ENCODE peak calls at places on chromosomes 5 and 9, in seven cellular contexts. One of them, this sample, is unnamed.

GRCh38 chr5:28286566-28286965 is 1248.2 kb upstream of the CDH9 start:
- DNase-seq in AG10803: no peak
- DNase-seq in heart right ventricle: no peak
- DNase-seq in GM06990: no peak
- DNase-seq in Peyer's patch: no peak
- DNase-seq in MCF 10A: no peak
- DNase-seq in mammary epithelial cell: no peak
- DNase-seq in this sample: no peak

GRCh38 chr5:150779397-150780179 is 1.0 kb downstream of the SMIM3 start:
- DNase-seq in GM06990: peak
- DNase-seq in AG10803: peak
- DNase-seq in MCF 10A: peak
- DNase-seq in Peyer's patch: no peak
- DNase-seq in heart right ventricle: no peak
- DNase-seq in mammary epithelial cell: peak
- DNase-seq in this sample: no peak

GRCh38 chr9:106969696-106970095 is 106.7 kb downstream of the ZNF462 start:
- DNase-seq in MCF 10A: no peak
- DNase-seq in mammary epithelial cell: no peak
- DNase-seq in Peyer's patch: no peak
- DNase-seq in GM06990: no peak
- DNase-seq in heart right ventricle: no peak
- DNase-seq in AG10803: no peak
- DNase-seq in this sample: no peak

GRCh38 chr5:172414618-172415599 is 39.4 kb downstream of the SH3PXD2B start:
- DNase-seq in AG10803: peak
- DNase-seq in GM06990: no peak
- DNase-seq in MCF 10A: peak
- DNase-seq in Peyer's patch: no peak
- DNase-seq in heart right ventricle: no peak
- DNase-seq in mammary epithelial cell: no peak
- DNase-seq in this sample: no peak

GRCh38 chr9:134548618-134549017 is 93.0 kb upstream of the COL5A1 start:
- DNase-seq in MCF 10A: no peak
- DNase-seq in heart right ventricle: no peak
- DNase-seq in AG10803: no peak
- DNase-seq in Peyer's patch: no peak
- DNase-seq in mammary epithelial cell: no peak
- DNase-seq in GM06990: no peak
- DNase-seq in this sample: no peak

GRCh38 chr5:152532714-152533113 is 127.6 kb upstream of the NMUR2 start:
- DNase-seq in Peyer's patch: no peak
- DNase-seq in GM06990: no peak
- DNase-seq in mammary epithelial cell: peak
- DNase-seq in heart right ventricle: peak
- DNase-seq in AG10803: peak
- DNase-seq in MCF 10A: peak
- DNase-seq in this sample: no peak

GRCh38 chr5:135394095-135394494 is 4.9 kb downstream of the MACROH2A1 start:
- DNase-seq in Peyer's patch: no peak
- DNase-seq in heart right ventricle: no peak
- DNase-seq in MCF 10A: no peak
- DNase-seq in GM06990: no peak
- DNase-seq in mammary epithelial cell: no peak
- DNase-seq in AG10803: no peak
- DNase-seq in this sample: no peak

GRCh38 chr9:135712571-135713295 is 10.7 kb downstream of the KCNT1 start:
- DNase-seq in GM06990: no peak
- DNase-seq in AG10803: no peak
- DNase-seq in MCF 10A: no peak
- DNase-seq in heart right ventricle: no peak
- DNase-seq in mammary epithelial cell: no peak
- DNase-seq in Peyer's patch: no peak
- DNase-seq in this sample: no peak

GRCh38 chr5:81852277-81853004 is 101.5 kb upstream of the SSBP2 start:
- DNase-seq in Peyer's patch: peak
- DNase-seq in heart right ventricle: no peak
- DNase-seq in GM06990: peak
- DNase-seq in AG10803: peak
- DNase-seq in mammary epithelial cell: no peak
- DNase-seq in MCF 10A: no peak
- DNase-seq in this sample: no peak

GRCh38 chr5:159911349-159911748 is 4.9 kb upstream of the ADRA1B start:
- DNase-seq in heart right ventricle: no peak
- DNase-seq in GM06990: no peak
- DNase-seq in mammary epithelial cell: no peak
- DNase-seq in Peyer's patch: no peak
- DNase-seq in AG10803: no peak
- DNase-seq in MCF 10A: no peak
- DNase-seq in this sample: no peak

GRCh38 chr9:113375057-113376023 is 1.4 kb downstream of the HDHD3 start:
- DNase-seq in Peyer's patch: no peak
- DNase-seq in heart right ventricle: no peak
- DNase-seq in GM06990: no peak
- DNase-seq in AG10803: no peak
- DNase-seq in MCF 10A: no peak
- DNase-seq in mammary epithelial cell: no peak
- DNase-seq in this sample: no peak

GRCh38 chr9:130426883-130427282 is 17.9 kb upstream of the ASS1 start:
- DNase-seq in heart right ventricle: peak
- DNase-seq in GM06990: no peak
- DNase-seq in mammary epithelial cell: peak
- DNase-seq in Peyer's patch: no peak
- DNase-seq in MCF 10A: peak
- DNase-seq in AG10803: peak
- DNase-seq in this sample: no peak

GRCh38 chr9:115234094-115234493 is 116.1 kb upstream of the TNC start:
- DNase-seq in heart right ventricle: no peak
- DNase-seq in mammary epithelial cell: peak
- DNase-seq in GM06990: no peak
- DNase-seq in Peyer's patch: no peak
- DNase-seq in MCF 10A: peak
- DNase-seq in AG10803: peak
- DNase-seq in this sample: no peak

GRCh38 chr9:12972608-12973589 is 198.1 kb downstream of the LURAP1L start:
- DNase-seq in AG10803: no peak
- DNase-seq in mammary epithelial cell: no peak
- DNase-seq in MCF 10A: no peak
- DNase-seq in heart right ventricle: peak
- DNase-seq in GM06990: no peak
- DNase-seq in Peyer's patch: no peak
- DNase-seq in this sample: no peak

GRCh38 chr5:163622796-163623195 is 117.4 kb downstream of the MAT2B start:
- DNase-seq in Peyer's patch: no peak
- DNase-seq in mammary epithelial cell: no peak
- DNase-seq in GM06990: no peak
- DNase-seq in heart right ventricle: no peak
- DNase-seq in MCF 10A: no peak
- DNase-seq in AG10803: peak
- DNase-seq in this sample: no peak

GRCh38 chr9:129624947-129625346 is 1.0 kb upstream of the NTMT1 start:
- DNase-seq in mammary epithelial cell: peak
- DNase-seq in MCF 10A: peak
- DNase-seq in heart right ventricle: no peak
- DNase-seq in AG10803: no peak
- DNase-seq in Peyer's patch: no peak
- DNase-seq in GM06990: no peak
- DNase-seq in this sample: no peak

GRCh38 chr9:93468763-93469456 is 15.5 kb upstream of the FAM120AOS start:
- DNase-seq in mammary epithelial cell: peak
- DNase-seq in GM06990: no peak
- DNase-seq in MCF 10A: peak
- DNase-seq in heart right ventricle: peak
- DNase-seq in Peyer's patch: no peak
- DNase-seq in AG10803: peak
- DNase-seq in this sample: peak

GRCh38 chr5:74040065-74040551 is 414.1 kb downstream of the ARHGEF28 start:
- DNase-seq in AG10803: peak
- DNase-seq in mammary epithelial cell: peak
- DNase-seq in MCF 10A: peak
- DNase-seq in heart right ventricle: no peak
- DNase-seq in GM06990: no peak
- DNase-seq in Peyer's patch: no peak
- DNase-seq in this sample: no peak

GRCh38 chr5:130546216-130546615 is 618.8 kb downstream of the HINT1 start:
- DNase-seq in GM06990: no peak
- DNase-seq in heart right ventricle: no peak
- DNase-seq in mammary epithelial cell: peak
- DNase-seq in Peyer's patch: no peak
- DNase-seq in AG10803: no peak
- DNase-seq in MCF 10A: peak
- DNase-seq in this sample: no peak

GRCh38 chr9:134055981-134056461 is 11.8 kb downstream of the BRD3 start:
- DNase-seq in GM06990: no peak
- DNase-seq in Peyer's patch: no peak
- DNase-seq in MCF 10A: peak
- DNase-seq in AG10803: peak
- DNase-seq in heart right ventricle: peak
- DNase-seq in mammary epithelial cell: peak
- DNase-seq in this sample: no peak

GRCh38 chr9:5562806-5563416 is 52.6 kb downstream of the PDCD1LG2 start:
- DNase-seq in MCF 10A: no peak
- DNase-seq in heart right ventricle: no peak
- DNase-seq in Peyer's patch: no peak
- DNase-seq in AG10803: no peak
- DNase-seq in mammary epithelial cell: peak
- DNase-seq in GM06990: no peak
- DNase-seq in this sample: no peak

DNA sequence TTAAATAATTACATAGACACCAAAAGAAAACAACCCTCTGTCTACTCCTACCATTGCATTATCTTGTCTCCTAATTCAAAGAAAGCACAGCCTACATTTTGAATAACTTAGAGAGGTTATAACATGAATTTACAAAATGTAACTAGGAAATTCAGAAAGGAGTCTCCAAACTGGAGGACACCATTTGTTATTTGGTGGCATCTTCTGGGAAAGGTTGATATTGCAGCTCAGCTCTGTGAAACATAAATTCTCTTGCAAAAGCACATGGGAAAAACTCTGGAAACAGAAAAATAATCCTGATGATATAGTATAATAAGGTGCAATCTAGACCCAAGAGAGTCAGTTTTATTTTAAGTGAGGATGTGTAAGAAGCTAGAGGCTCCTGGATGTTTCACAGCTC is 215.3 kb downstream of the MLLT3 start:
- DNase-seq in mammary epithelial cell: no peak
- DNase-seq in GM06990: no peak
- DNase-seq in AG10803: no peak
- DNase-seq in Peyer's patch: no peak
- DNase-seq in heart right ventricle: no peak
- DNase-seq in MCF 10A: no peak
- DNase-seq in this sample: no peak
- TF ChIP-seq CTCF in mammary epithelial cell: peak
- TF ChIP-seq CTCF in GM06990: no peak
- TF ChIP-seq CTCF in AG10803: no peak
- TF ChIP-seq CTCF in Peyer's patch: no peak
- TF ChIP-seq CTCF in heart right ventricle: peak
- TF ChIP-seq CTCF in MCF 10A: peak
- TF ChIP-seq CTCF in this sample: no peak

GRCh38 chr5:77277764-77278163 is 67.3 kb downstream of the PDE8B start:
- DNase-seq in Peyer's patch: no peak
- DNase-seq in heart right ventricle: no peak
- DNase-seq in AG10803: no peak
- DNase-seq in GM06990: no peak
- DNase-seq in mammary epithelial cell: no peak
- DNase-seq in MCF 10A: no peak
- DNase-seq in this sample: no peak

GRCh38 chr5:77285442-77285841 is 75.0 kb downstream of the PDE8B start:
- DNase-seq in GM06990: no peak
- DNase-seq in mammary epithelial cell: no peak
- DNase-seq in AG10803: no peak
- DNase-seq in Peyer's patch: no peak
- DNase-seq in heart right ventricle: no peak
- DNase-seq in MCF 10A: no peak
- DNase-seq in this sample: no peak

GRCh38 chr5:77280036-77280435 is 69.6 kb downstream of the PDE8B start:
- DNase-seq in MCF 10A: no peak
- DNase-seq in GM06990: no peak
- DNase-seq in AG10803: no peak
- DNase-seq in heart right ventricle: no peak
- DNase-seq in mammary epithelial cell: no peak
- DNase-seq in Peyer's patch: no peak
- DNase-seq in this sample: no peak

GRCh38 chr5:77281969-77282336 is 71.5 kb downstream of the PDE8B start:
- DNase-seq in Peyer's patch: no peak
- DNase-seq in mammary epithelial cell: no peak
- DNase-seq in AG10803: no peak
- DNase-seq in heart right ventricle: no peak
- DNase-seq in MCF 10A: no peak
- DNase-seq in GM06990: no peak
- DNase-seq in this sample: no peak

GRCh38 chr5:77282337-77283027 is 72.0 kb downstream of the PDE8B start:
- DNase-seq in heart right ventricle: no peak
- DNase-seq in AG10803: peak
- DNase-seq in mammary epithelial cell: peak
- DNase-seq in MCF 10A: peak
- DNase-seq in Peyer's patch: no peak
- DNase-seq in GM06990: no peak
- DNase-seq in this sample: no peak
- TF ChIP-seq CTCF in heart right ventricle: no peak
- TF ChIP-seq CTCF in AG10803: peak
- TF ChIP-seq CTCF in mammary epithelial cell: peak
- TF ChIP-seq CTCF in MCF 10A: peak
- TF ChIP-seq CTCF in Peyer's patch: no peak
- TF ChIP-seq CTCF in GM06990: no peak
- TF ChIP-seq CTCF in this sample: no peak

GRCh38 chr9:122186301-122186700 is 26.6 kb downstream of the MORN5 start:
- DNase-seq in mammary epithelial cell: no peak
- DNase-seq in AG10803: no peak
- DNase-seq in Peyer's patch: no peak
- DNase-seq in heart right ventricle: no peak
- DNase-seq in GM06990: no peak
- DNase-seq in MCF 10A: no peak
- DNase-seq in this sample: no peak
- TF ChIP-seq CTCF in mammary epithelial cell: no peak
- TF ChIP-seq CTCF in AG10803: no peak
- TF ChIP-seq CTCF in Peyer's patch: no peak
- TF ChIP-seq CTCF in heart right ventricle: peak
- TF ChIP-seq CTCF in GM06990: no peak
- TF ChIP-seq CTCF in MCF 10A: no peak
- TF ChIP-seq CTCF in this sample: no peak

DNA sequence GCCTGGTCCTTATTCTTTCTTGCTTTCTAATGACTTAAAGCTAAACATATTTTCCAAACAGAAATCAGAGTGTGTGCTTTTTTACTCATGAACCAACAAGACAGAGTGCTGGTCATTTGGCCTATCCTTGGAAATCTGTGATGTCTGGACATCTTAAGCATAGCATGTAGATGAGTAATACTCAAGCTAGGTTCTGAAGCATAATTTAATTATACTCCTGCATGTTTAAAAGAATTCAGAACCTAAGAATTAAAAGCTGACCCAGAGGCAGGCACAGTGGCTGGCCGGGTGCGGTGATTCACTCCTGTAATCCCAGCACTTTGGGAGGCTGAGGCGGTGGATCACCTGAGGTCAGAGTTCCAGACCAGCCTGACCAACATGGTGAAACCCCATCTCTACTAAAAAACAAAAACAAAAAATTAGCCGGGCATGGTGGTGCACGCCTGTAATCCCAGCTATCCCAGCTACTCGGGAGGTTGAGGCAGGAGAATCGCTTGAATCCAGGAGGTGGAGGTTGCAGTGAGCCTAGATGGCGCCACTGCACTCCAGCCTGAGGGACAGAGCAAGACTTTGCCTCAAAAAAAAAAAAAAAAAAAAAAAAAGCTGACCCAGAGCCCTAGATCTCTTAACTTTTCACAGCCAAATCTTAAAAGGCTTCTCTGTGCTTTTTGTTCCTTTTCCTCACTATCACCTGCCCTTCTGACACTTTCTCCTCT is 16.2 kb upstream of the TJP2 start:
- DNase-seq in Peyer's patch: no peak
- DNase-seq in mammary epithelial cell: peak
- DNase-seq in heart right ventricle: no peak
- DNase-seq in MCF 10A: no peak
- DNase-seq in AG10803: peak
- DNase-seq in GM06990: no peak
- DNase-seq in this sample: no peak
- TF ChIP-seq CTCF in Peyer's patch: no peak
- TF ChIP-seq CTCF in mammary epithelial cell: peak
- TF ChIP-seq CTCF in heart right ventricle: peak
- TF ChIP-seq CTCF in MCF 10A: peak
- TF ChIP-seq CTCF in AG10803: no peak
- TF ChIP-seq CTCF in GM06990: peak
- TF ChIP-seq CTCF in this sample: no peak

This sample was measured in natural killer cell.